ENCODE peak calls at places on chromosomes 12 and 14, in eight cellular contexts. One of them, this sample, is unnamed.

GRCh38 chr12:70736775-70737174 is 99.5 kb upstream of the PTPRB start:
- DNase-seq in pancreas: no peak
- DNase-seq in iPS DF 6.9: no peak
- DNase-seq in HL-60: no peak
- DNase-seq in skeletal muscle cell: no peak
- DNase-seq in DND-41: no peak
- DNase-seq in stomach: no peak
- DNase-seq in lower lobe of right lung: no peak
- DNase-seq in this sample: no peak

GRCh38 chr12:57166971-57167371 is 19.6 kb upstream of the LRP1-AS start:
- DNase-seq in pancreas: no peak
- DNase-seq in skeletal muscle cell: no peak
- DNase-seq in iPS DF 6.9: no peak
- DNase-seq in DND-41: no peak
- DNase-seq in stomach: no peak
- DNase-seq in lower lobe of right lung: no peak
- DNase-seq in HL-60: no peak
- DNase-seq in this sample: no peak

GRCh38 chr14:91059576-91060471 is 617 bp downstream of the RPS6KA5 start:
- DNase-seq in lower lobe of right lung: peak; percentile 70
- DNase-seq in HL-60: no peak
- DNase-seq in pancreas: peak; percentile 49
- DNase-seq in DND-41: no peak
- DNase-seq in skeletal muscle cell: no peak
- DNase-seq in stomach: peak; percentile 68
- DNase-seq in iPS DF 6.9: peak; percentile 20
- DNase-seq in this sample: peak; percentile 28

GRCh38 chr14:68733086-68733621 is 59.7 kb downstream of the ZFP36L1 start:
- DNase-seq in skeletal muscle cell: no peak
- DNase-seq in lower lobe of right lung: no peak
- DNase-seq in stomach: no peak
- DNase-seq in pancreas: no peak
- DNase-seq in DND-41: no peak
- DNase-seq in iPS DF 6.9: no peak
- DNase-seq in HL-60: peak; percentile 48
- DNase-seq in this sample: no peak

GRCh38 chr12:59570134-59570533 is 25.7 kb upstream of the SLC16A7 start:
- DNase-seq in skeletal muscle cell: no peak
- DNase-seq in HL-60: no peak
- DNase-seq in DND-41: no peak
- DNase-seq in pancreas: no peak
- DNase-seq in iPS DF 6.9: no peak
- DNase-seq in stomach: no peak
- DNase-seq in lower lobe of right lung: no peak
- DNase-seq in this sample: no peak

GRCh38 chr12:1797011-1797901 is 23.1 kb upstream of the LRTM2 start:
- DNase-seq in lower lobe of right lung: peak; percentile 84
- DNase-seq in pancreas: peak; percentile 51
- DNase-seq in stomach: peak; percentile 63
- DNase-seq in DND-41: no peak
- DNase-seq in skeletal muscle cell: no peak
- DNase-seq in HL-60: peak; percentile 74
- DNase-seq in iPS DF 6.9: no peak
- DNase-seq in this sample: no peak

GRCh38 chr12:118853634-118854033 is 127.7 kb upstream of the SRRM4 start:
- DNase-seq in lower lobe of right lung: no peak
- DNase-seq in stomach: no peak
- DNase-seq in HL-60: no peak
- DNase-seq in iPS DF 6.9: no peak
- DNase-seq in skeletal muscle cell: no peak
- DNase-seq in DND-41: peak; percentile 26
- DNase-seq in pancreas: no peak
- DNase-seq in this sample: no peak

GRCh38 chr12:58248599-58248998 is 307.2 kb downstream of the ATP23 start:
- DNase-seq in iPS DF 6.9: no peak
- DNase-seq in pancreas: no peak
- DNase-seq in lower lobe of right lung: no peak
- DNase-seq in skeletal muscle cell: no peak
- DNase-seq in DND-41: no peak
- DNase-seq in HL-60: peak; percentile 36
- DNase-seq in stomach: no peak
- DNase-seq in this sample: no peak

GRCh38 chr14:83463500-83464098 is 1929.9 kb upstream of the SEL1L start:
- DNase-seq in skeletal muscle cell: no peak
- DNase-seq in stomach: peak; percentile 29
- DNase-seq in lower lobe of right lung: no peak
- DNase-seq in HL-60: peak; percentile 30
- DNase-seq in DND-41: peak; percentile 12
- DNase-seq in iPS DF 6.9: peak; percentile 52
- DNase-seq in pancreas: peak; percentile 53
- DNase-seq in this sample: no peak

GRCh38 chr12:26226629-26227375 is 31.4 kb downstream of the SSPN start:
- DNase-seq in DND-41: no peak
- DNase-seq in lower lobe of right lung: no peak
- DNase-seq in pancreas: peak; percentile 43
- DNase-seq in HL-60: peak; percentile 3
- DNase-seq in stomach: peak; percentile 30
- DNase-seq in skeletal muscle cell: no peak
- DNase-seq in iPS DF 6.9: peak; percentile 18
- DNase-seq in this sample: peak; percentile 88

GRCh38 chr12:8018666-8019581 is 13.6 kb upstream of the FOXJ2 start:
- DNase-seq in pancreas: no peak
- DNase-seq in DND-41: peak; percentile 61
- DNase-seq in HL-60: no peak
- DNase-seq in iPS DF 6.9: no peak
- DNase-seq in lower lobe of right lung: no peak
- DNase-seq in stomach: no peak
- DNase-seq in skeletal muscle cell: no peak
- DNase-seq in this sample: no peak

GRCh38 chr14:99322731-99323599 is 51.0 kb upstream of the BCL11B start:
- DNase-seq in skeletal muscle cell: no peak
- DNase-seq in pancreas: no peak
- DNase-seq in lower lobe of right lung: no peak
- DNase-seq in stomach: no peak
- DNase-seq in HL-60: no peak
- DNase-seq in iPS DF 6.9: no peak
- DNase-seq in DND-41: no peak
- DNase-seq in this sample: peak; percentile 79

GRCh38 chr12:122318607-122319311 is 52.5 kb upstream of the VPS33A start:
- DNase-seq in DND-41: no peak
- DNase-seq in stomach: no peak
- DNase-seq in HL-60: no peak
- DNase-seq in lower lobe of right lung: no peak
- DNase-seq in skeletal muscle cell: peak; percentile 52
- DNase-seq in pancreas: no peak
- DNase-seq in iPS DF 6.9: no peak
- DNase-seq in this sample: peak; percentile 21

GRCh38 chr14:20684662-20685456 is 499 bp downstream of the RNASE4 start:
- DNase-seq in skeletal muscle cell: no peak
- DNase-seq in stomach: peak; percentile 46
- DNase-seq in HL-60: no peak
- DNase-seq in lower lobe of right lung: no peak
- DNase-seq in pancreas: peak; percentile 47
- DNase-seq in DND-41: no peak
- DNase-seq in iPS DF 6.9: no peak
- DNase-seq in this sample: peak; percentile 90

GRCh38 chr14:91392623-91393303 is 24.9 kb downstream of the CCDC88C start:
- DNase-seq in stomach: no peak
- DNase-seq in DND-41: no peak
- DNase-seq in HL-60: no peak
- DNase-seq in skeletal muscle cell: no peak
- DNase-seq in iPS DF 6.9: no peak
- DNase-seq in lower lobe of right lung: peak; percentile 59
- DNase-seq in pancreas: no peak
- DNase-seq in this sample: no peak

GRCh38 chr12:24695657-24696329 is 253.1 kb downstream of the BCAT1 start:
- DNase-seq in iPS DF 6.9: no peak
- DNase-seq in lower lobe of right lung: no peak
- DNase-seq in stomach: no peak
- DNase-seq in skeletal muscle cell: no peak
- DNase-seq in DND-41: no peak
- DNase-seq in HL-60: no peak
- DNase-seq in pancreas: no peak
- DNase-seq in this sample: no peak

GRCh38 chr14:106083082-106083481 is 556.7 kb downstream of the TMEM121 start:
- DNase-seq in pancreas: no peak
- DNase-seq in stomach: no peak
- DNase-seq in HL-60: no peak
- DNase-seq in iPS DF 6.9: no peak
- DNase-seq in skeletal muscle cell: no peak
- DNase-seq in DND-41: no peak
- DNase-seq in lower lobe of right lung: no peak
- DNase-seq in this sample: no peak

DNA sequence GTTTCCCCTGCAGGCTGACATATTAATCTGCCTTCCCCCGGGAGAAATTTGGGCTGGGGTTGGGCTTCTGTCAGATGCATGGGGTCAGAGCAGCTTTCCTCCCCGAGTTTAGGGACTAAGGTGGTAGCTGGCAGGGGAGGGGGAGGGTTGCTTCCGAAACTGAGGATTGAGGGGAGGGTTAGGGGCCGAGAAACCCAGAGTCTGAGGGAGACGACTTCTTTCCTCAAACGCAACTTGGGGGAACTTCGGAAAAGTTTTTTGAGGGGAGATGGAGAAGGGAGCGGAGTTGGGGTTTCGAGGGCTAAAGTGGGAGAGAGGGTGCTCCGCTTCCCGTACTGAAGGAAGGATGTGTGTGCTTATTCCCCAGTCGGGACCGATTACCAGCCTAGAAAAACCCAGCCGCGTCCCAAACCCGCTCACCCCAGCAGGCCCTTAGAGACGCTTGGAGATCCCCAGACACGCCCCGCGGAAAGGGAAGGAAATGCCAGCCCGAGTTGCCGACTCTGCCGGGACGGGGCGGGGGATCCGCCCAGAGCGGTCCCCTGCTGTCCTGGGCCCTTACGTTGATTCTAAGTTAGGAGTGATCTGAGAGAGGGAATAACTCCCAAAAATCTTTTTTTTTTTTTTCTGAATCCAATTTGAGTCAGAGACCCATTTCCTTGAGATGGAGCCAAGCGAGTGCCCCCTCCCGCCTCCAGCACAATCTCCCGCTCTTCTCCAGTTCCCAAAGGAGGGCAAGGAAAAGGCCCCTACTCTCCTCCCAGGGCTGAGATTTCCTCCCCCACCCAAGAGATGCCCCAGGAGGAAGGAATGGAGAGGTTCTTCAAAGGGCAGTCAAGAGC is 61.9 kb downstream of the SMUG1 start:
- DNase-seq in stomach: peak; percentile 76
- DNase-seq in iPS DF 6.9: no peak
- DNase-seq in DND-41: no peak
- DNase-seq in lower lobe of right lung: peak; percentile 60
- DNase-seq in pancreas: peak; percentile 30
- DNase-seq in skeletal muscle cell: no peak
- DNase-seq in HL-60: no peak
- DNase-seq in this sample: peak; percentile 97
- H3K4me3 ChIP-seq in stomach: peak overlapping the region; percentile 67
- H3K4me3 ChIP-seq in iPS DF 6.9: no peak overlapping the region
- H3K4me3 ChIP-seq in DND-41: no peak overlapping the region
- H3K4me3 ChIP-seq in lower lobe of right lung: peak overlapping the region; percentile 59
- H3K4me3 ChIP-seq in pancreas: peak overlapping the region; percentile 40
- H3K4me3 ChIP-seq in skeletal muscle cell: peak overlapping the region; percentile 61
- H3K4me3 ChIP-seq in HL-60: no peak overlapping the region
- H3K4me3 ChIP-seq in this sample: peak overlapping the region; percentile 68

DNA sequence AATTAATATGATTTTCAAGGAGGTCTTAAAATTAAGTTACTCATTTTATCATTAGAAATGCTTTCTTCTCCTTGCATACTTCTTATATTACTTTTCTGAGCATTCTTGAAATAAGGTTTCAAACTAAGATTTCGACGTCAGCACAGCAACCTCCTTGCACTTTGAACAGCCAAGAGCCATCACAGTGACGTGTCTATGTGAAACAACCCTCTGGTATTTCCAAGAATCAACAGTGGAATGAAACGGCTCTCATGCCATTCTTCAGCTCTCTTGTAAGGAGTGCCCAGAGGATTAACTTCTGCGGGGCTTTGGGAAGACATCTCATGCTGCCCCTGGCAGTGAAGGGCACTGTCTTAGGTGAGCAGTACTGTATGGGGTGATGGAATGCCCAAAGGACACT is 109.2 kb downstream of the EFCAB11 start:
- DNase-seq in stomach: no peak
- DNase-seq in DND-41: no peak
- DNase-seq in HL-60: no peak
- DNase-seq in skeletal muscle cell: peak; percentile 73
- DNase-seq in iPS DF 6.9: no peak
- DNase-seq in pancreas: no peak
- DNase-seq in lower lobe of right lung: no peak
- DNase-seq in this sample: no peak
- H3K4me3 ChIP-seq in stomach: no peak overlapping the region
- H3K4me3 ChIP-seq in DND-41: no peak overlapping the region
- H3K4me3 ChIP-seq in HL-60: no peak overlapping the region
- H3K4me3 ChIP-seq in skeletal muscle cell: no peak overlapping the region
- H3K4me3 ChIP-seq in iPS DF 6.9: no peak overlapping the region
- H3K4me3 ChIP-seq in pancreas: no peak overlapping the region
- H3K4me3 ChIP-seq in lower lobe of right lung: no peak overlapping the region
- H3K4me3 ChIP-seq in this sample: no peak overlapping the region

GRCh38 chr14:54881235-54881760 is 21.3 kb downstream of the GCH1 start:
- DNase-seq in HL-60: no peak
- DNase-seq in lower lobe of right lung: no peak
- DNase-seq in DND-41: peak; percentile 60
- DNase-seq in skeletal muscle cell: no peak
- DNase-seq in pancreas: no peak
- DNase-seq in stomach: no peak
- DNase-seq in iPS DF 6.9: no peak
- DNase-seq in this sample: no peak
- H3K4me3 ChIP-seq in HL-60: no peak overlapping the region
- H3K4me3 ChIP-seq in lower lobe of right lung: peak overlapping the region; percentile 53
- H3K4me3 ChIP-seq in DND-41: peak overlapping the region; percentile 34
- H3K4me3 ChIP-seq in skeletal muscle cell: peak overlapping the region; percentile 18
- H3K4me3 ChIP-seq in pancreas: no peak overlapping the region
- H3K4me3 ChIP-seq in stomach: peak overlapping the region; percentile 44
- H3K4me3 ChIP-seq in iPS DF 6.9: no peak overlapping the region
- H3K4me3 ChIP-seq in this sample: no peak overlapping the region

DNA sequence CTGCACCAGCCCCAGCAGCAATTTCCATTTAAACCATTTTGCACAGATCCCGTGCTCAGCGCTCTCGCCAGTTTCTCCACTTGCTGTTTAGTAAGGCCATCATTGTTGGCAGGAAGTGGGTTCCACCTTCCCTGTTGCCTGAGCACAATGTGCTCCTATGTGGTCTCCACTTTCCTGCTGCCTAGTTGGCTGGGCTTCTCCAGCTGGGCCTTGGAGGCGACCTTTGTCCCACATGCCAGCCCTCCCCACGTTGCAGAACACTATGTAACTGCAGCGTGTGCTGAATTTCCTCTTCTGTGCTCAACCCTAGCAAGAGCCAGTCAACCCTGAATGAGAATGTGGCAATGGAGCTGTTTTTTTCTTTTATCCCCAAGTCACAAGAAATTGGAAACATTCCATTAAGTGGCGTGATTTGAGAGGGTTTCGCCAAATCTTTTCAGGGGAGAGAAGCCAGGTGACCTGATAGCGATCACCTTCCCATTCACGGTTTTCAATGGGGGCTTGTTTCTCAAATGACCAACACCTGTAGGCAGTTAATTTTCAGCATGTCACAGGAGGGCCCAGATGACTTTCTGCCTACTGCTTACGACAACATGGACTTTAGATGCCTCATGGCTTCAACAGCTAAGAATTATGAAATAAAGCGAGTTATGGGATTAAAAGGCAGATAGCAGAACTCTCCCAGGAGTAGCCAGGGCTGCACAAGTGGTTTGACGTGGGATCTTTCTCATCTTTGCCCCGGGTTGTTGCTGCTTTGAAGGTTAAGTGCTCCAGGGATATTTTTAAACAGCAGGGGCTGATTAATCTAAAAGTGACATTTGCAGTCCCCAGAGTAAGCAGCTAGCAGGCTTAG is at the start of gene ACACB:
- DNase-seq in stomach: peak; percentile 86
- DNase-seq in lower lobe of right lung: peak; percentile 79
- DNase-seq in pancreas: peak; percentile 84
- DNase-seq in skeletal muscle cell: no peak
- DNase-seq in DND-41: peak; percentile 64
- DNase-seq in HL-60: no peak
- DNase-seq in iPS DF 6.9: no peak
- DNase-seq in this sample: peak; percentile 75
- H3K4me3 ChIP-seq in stomach: peak within 1 kb of the TSS; percentile 21
- H3K4me3 ChIP-seq in lower lobe of right lung: no peak within 1 kb of the TSS
- H3K4me3 ChIP-seq in pancreas: no peak within 1 kb of the TSS
- H3K4me3 ChIP-seq in skeletal muscle cell: no peak within 1 kb of the TSS
- H3K4me3 ChIP-seq in DND-41: no peak within 1 kb of the TSS
- H3K4me3 ChIP-seq in HL-60: no peak within 1 kb of the TSS
- H3K4me3 ChIP-seq in iPS DF 6.9: no peak within 1 kb of the TSS
- H3K4me3 ChIP-seq in this sample: no peak within 1 kb of the TSS